ENCODE peak calls at places on chromosomes 12 and 14, in five cellular contexts. F is OCI-LY7, P is HepG2, W is H9, B is IMR-90. D is an unnamed sample.

GRCh38 chr14:29016050-29016900 is 249.7 kb downstream of the FOXG1 start:
- DNase-seq in F (peak; percentile 27), P (peak; percentile 78), W (peak; percentile 78), B (peak; percentile 51), D (peak; percentile 59)

GRCh38 chr14:94345344-94346072 is 22.4 kb upstream of the SERPINA6 start:
- DNase-seq in F (no peak), P (peak; percentile 68), W (no peak), B (peak; percentile 93), D (peak; percentile 78)

GRCh38 chr12:112347521-112347920 is 34.7 kb downstream of the HECTD4 start:
- DNase-seq in F (no peak), P (no peak), W (no peak), B (peak; percentile 99), D (peak; percentile 6)

GRCh38 chr14:75604979-75605825 is 26.8 kb downstream of the FLVCR2 start:
- DNase-seq in F (no peak), P (no peak), W (no peak), B (no peak), D (peak; percentile 20)

GRCh38 chr12:122293081-122293480 is 26.8 kb upstream of the VPS33A start:
- DNase-seq in F (no peak), P (no peak), W (no peak), B (no peak), D (no peak)

GRCh38 chr12:107468976-107469375 is 216.6 kb upstream of the PWP1 start:
- DNase-seq in F (no peak), P (no peak), W (no peak), B (no peak), D (no peak)

GRCh38 chr12:131795064-131795463 is 33.1 kb upstream of the MMP17 start:
- DNase-seq in F (no peak), P (no peak), W (no peak), B (no peak), D (no peak)

GRCh38 chr14:57182760-57183503 is 85.8 kb downstream of the EXOC5 start:
- DNase-seq in F (peak; percentile 10), P (peak; percentile 15), W (peak; percentile 35), B (peak; percentile 2), D (peak; percentile 18)

GRCh38 chr14:100944052-100944451 is 40.5 kb upstream of the RTL1 start:
- DNase-seq in F (no peak), P (no peak), W (no peak), B (no peak), D (no peak)

GRCh38 chr12:28425531-28425930 is 235.3 kb downstream of the CCDC91 start:
- DNase-seq in F (no peak), P (no peak), W (no peak), B (no peak), D (no peak)

GRCh38 chr14:70697681-70698080 is 56.0 kb downstream of the TTC9 start:
- DNase-seq in F (no peak), P (no peak), W (no peak), B (no peak), D (no peak)

GRCh38 chr14:73457935-73458218 is 469 bp downstream of the NUMB start:
- DNase-seq in F (no peak), P (no peak), W (no peak), B (no peak), D (peak; percentile 60)

GRCh38 chr14:59273737-59274136 is 85.3 kb downstream of the DAAM1 start:
- DNase-seq in F (no peak), P (no peak), W (no peak), B (no peak), D (no peak)

GRCh38 chr12:111995782-111996480 is 17.0 kb downstream of the TMEM116 start:
- DNase-seq in F (no peak), P (no peak), W (no peak), B (no peak), D (no peak)

GRCh38 chr12:42014972-42015371 is 129.7 kb downstream of the GXYLT1 start:
- DNase-seq in F (peak; percentile 31), P (no peak), W (no peak), B (no peak), D (no peak)

GRCh38 chr14:100547633-100548294 is 39.5 kb downstream of the BEGAIN start:
- DNase-seq in F (peak; percentile 18), P (no peak), W (no peak), B (peak; percentile 21), D (no peak)

GRCh38 chr12:71648537-71648936 is 15.1 kb downstream of the ZFC3H1 start:
- DNase-seq in F (no peak), P (no peak), W (no peak), B (no peak), D (no peak)

GRCh38 chr12:120661432-120661831 is 21.0 kb downstream of the CABP1 start:
- DNase-seq in F (no peak), P (no peak), W (no peak), B (no peak), D (no peak)

GRCh38 chr12:47270782-47271664 is 191.3 kb upstream of the AMIGO2 start:
- DNase-seq in F (no peak), P (no peak), W (no peak), B (peak; percentile 77), D (no peak)

GRCh38 chr12:62210422-62210821 is 49.8 kb upstream of the USP15 start:
- DNase-seq in F (peak; percentile 43), P (peak; percentile 28), W (peak; percentile 37), B (peak; percentile 52), D (peak; percentile 55)

GRCh38 chr14:83172363-83172762 is 1638.7 kb upstream of the SEL1L start:
- DNase-seq in F (no peak), P (peak; percentile 13), W (no peak), B (peak; percentile 89), D (no peak)

GRCh38 chr14:71166434-71166833 is 259.2 kb downstream of the PCNX1 start:
- DNase-seq in F (peak; percentile 42), P (peak; percentile 57), W (no peak), B (peak; percentile 85), D (peak; percentile 65)

GRCh38 chr14:32372154-32372553 is 43.1 kb downstream of the AKAP6 start:
- DNase-seq in F (no peak), P (no peak), W (no peak), B (peak; percentile 97), D (no peak)

GRCh38 chr14:30658645-30659044 is 36.5 kb downstream of the SCFD1 start:
- DNase-seq in F (no peak), P (no peak), W (no peak), B (no peak), D (no peak)

DNA sequence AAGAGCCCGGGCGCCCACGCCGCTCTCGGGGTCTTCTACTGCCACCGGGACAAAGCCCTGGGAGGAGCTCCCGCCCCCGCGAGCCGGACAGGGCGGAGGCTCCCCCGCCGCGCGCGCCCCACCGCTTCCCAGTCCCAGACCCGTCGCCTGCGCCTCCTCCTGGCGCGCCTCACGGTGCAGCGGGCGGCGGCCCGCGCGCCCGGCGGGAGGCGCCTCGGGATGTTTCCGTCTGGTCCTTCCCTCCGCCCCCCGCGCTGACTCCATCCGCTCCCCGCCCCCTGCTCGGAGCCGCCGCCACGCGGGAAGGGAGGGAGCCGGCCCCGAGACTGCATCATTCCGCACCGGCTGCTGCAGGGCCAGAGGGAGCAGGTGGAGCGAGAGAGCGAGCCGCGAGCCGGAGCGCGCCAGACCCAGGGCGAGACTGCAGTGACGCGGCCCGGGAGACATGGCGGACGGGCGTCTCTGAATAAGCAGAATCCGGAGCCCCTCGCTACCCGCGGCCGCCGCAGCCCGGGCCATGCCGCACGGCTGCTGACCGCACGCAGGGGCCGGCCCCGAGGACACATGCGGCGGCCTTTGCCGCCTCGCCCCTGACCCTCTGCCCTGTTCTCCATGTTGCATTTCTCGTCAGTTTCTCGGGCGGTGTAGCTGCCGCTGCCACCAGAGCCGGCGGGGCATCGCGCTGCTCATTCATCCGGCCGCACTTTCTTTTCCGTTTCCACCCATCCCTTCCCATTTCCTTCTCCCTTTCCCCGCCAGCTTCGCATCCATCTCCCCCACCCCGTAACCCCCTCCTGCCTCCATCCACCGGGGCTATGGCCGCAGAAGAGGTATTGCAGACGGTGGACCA is at the start of gene BICD1:
- DNase-seq in F (peak; percentile 84), P (peak; percentile 68), W (peak; percentile 87), B (peak; percentile 87), D (peak; percentile 94)
- TF ChIP-seq CTCF in F (peak; percentile 60), P (peak; percentile 62), W (peak; percentile 57), B (peak; percentile 58), D (peak; percentile 33)

DNA sequence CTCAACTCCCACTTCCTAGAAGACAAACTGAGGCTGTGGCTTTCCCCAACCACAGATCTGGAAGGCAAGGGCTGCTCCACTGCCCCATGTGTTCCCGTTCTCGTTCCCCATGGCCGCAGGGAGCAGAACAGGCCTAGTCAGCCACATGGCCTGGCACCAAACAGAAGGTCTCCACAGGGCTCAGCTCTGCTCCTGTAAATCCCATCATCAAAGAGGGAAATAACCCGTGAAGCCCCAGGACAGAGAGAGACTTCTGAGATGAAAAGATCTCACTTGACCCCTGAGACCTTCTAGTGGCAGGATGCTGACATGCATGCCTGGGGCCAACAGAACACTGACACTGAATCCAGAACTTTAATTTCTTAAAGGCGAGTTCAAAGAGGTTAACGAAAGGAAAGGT is 68.9 kb downstream of the BCL11B start:
- DNase-seq in F (no peak), P (no peak), W (no peak), B (no peak), D (no peak)
- H4K20me1 ChIP-seq in F (no peaks in the 10 kb centered on the region), P (no peaks in the 10 kb centered on the region), W (no peaks in the 10 kb centered on the region), B (no peaks in the 10 kb centered on the region), D (no peaks in the 10 kb centered on the region)

GRCh38 chr14:103502877-103503276 is 19.8 kb downstream of the CKB start:
- DNase-seq in F (no peak), P (no peak), W (no peak), B (no peak), D (no peak)

GRCh38 chr14:103503296-103503695 is 19.3 kb downstream of the CKB start:
- DNase-seq in F (no peak), P (no peak), W (no peak), B (no peak), D (no peak)

GRCh38 chr14:103501921-103502669 is 20.5 kb downstream of the CKB start:
- DNase-seq in F (no peak), P (no peak), W (no peak), B (no peak), D (no peak)

GRCh38 chr14:103507751-103508150 is 14.9 kb downstream of the CKB start:
- DNase-seq in F (no peak), P (no peak), W (no peak), B (no peak), D (no peak)

DNA sequence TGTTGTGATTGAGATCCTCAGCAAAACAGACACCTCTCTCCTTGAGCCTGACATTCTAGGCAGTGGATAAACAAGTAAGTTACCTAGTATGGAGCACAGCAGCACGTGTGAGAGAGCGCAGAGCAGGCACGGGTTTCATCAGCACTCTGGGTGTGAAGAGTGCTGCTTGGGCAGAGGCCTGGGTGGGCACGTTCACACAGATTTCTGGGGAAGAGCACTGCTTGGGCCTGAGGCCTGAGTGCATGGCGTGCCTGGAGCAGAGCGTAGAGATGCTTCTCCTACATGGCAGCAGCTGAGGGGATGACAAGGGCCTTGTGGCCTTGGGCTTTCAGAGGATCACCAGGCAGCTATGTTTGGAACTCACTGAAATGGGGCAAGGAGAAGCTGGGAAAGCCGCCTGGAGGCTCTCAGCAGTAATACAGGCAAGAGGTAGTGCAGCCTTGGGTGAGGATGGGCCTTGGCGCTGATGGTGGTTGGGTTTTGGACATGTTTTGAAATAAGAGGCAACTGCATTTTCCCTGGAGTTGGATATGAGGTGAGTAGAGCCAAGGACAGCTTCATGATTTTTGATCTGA is 17.6 kb downstream of the CKB start:
- DNase-seq in F (no peak), P (no peak), W (peak; percentile 39), B (no peak), D (no peak)
- TF ChIP-seq CTCF in F (no peak), P (no peak), W (peak; percentile 53), B (no peak), D (no peak)

DNA sequence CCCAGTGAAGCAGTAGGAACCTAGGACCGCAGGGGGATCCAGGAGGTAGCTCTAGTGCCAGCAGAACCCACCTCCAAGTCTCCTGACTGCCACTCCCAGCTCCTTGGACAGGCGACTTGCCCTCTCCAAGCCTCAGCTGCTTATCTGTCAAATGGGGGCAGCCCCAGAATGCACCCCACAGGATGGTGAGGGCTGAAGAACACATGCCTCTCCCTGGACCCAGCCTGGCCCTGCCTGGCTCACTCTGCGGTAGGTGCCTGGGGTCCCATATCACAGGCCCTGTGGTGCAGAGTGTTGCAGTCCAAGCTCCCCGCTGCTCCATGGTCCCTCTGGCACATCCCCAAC is 45.4 kb downstream of the FAM222A start:
- DNase-seq in F (no peak), P (no peak), W (peak; percentile 32), B (no peak), D (no peak)
- H4K20me1 ChIP-seq in F (no peaks in the 10 kb centered on the region), P (no peaks in the 10 kb centered on the region), W (no peaks in the 10 kb centered on the region), B (no peaks in the 10 kb centered on the region), D (no peaks in the 10 kb centered on the region)